ENCODE peak calls at places on chromosome 10, in four cellular contexts. K is stomach, D is BE2C, Y is GM12865. R is an unnamed sample.

GRCh38 chr10:98586096-98586495 is 139.4 kb upstream of the HPS1 start:
- DNase-seq in K (no peak), D (no peak), Y (no peak), R (no peak)

GRCh38 chr10:122706947-122707346 is 7.3 kb upstream of the C10orf120 start:
- DNase-seq in K (no peak), Y (no peak), D (no peak), R (no peak)

GRCh38 chr10:79055100-79055782 is 13.5 kb upstream of the ZMIZ1 start:
- DNase-seq in Y (no peak), D (no peak), K (peak), R (no peak)

GRCh38 chr10:23095966-23096813 is 811 bp downstream of the MSRB2 start:
- DNase-seq in K (peak), D (peak), Y (peak), R (peak)

GRCh38 chr10:106189254-106189653 is 975.3 kb downstream of the SORCS1 start:
- DNase-seq in D (peak), Y (peak), K (peak), R (peak)

GRCh38 chr10:51046668-51047067 is 27.6 kb upstream of the PRKG1 start:
- DNase-seq in D (no peak), Y (no peak), K (no peak), R (no peak)

GRCh38 chr10:96259150-96259549 is 12.2 kb downstream of the BLNK start:
- DNase-seq in D (no peak), Y (no peak), K (no peak), R (no peak)

GRCh38 chr10:8064436-8064835 is 9.9 kb downstream of the GATA3 start:
- DNase-seq in Y (no peak), K (no peak), D (no peak), R (no peak)

GRCh38 chr10:50992356-50992866 is 81.9 kb upstream of the PRKG1 start:
- DNase-seq in K (no peak), Y (no peak), D (no peak), R (no peak)

GRCh38 chr10:132835848-132836233 is 49.9 kb upstream of the NKX6-2 start:
- DNase-seq in D (no peak), Y (no peak), K (no peak), R (no peak)

GRCh38 chr10:2992401-2993198 is 74.7 kb upstream of the PFKP start:
- DNase-seq in K (no peak), Y (no peak), D (no peak), R (no peak)

DNA sequence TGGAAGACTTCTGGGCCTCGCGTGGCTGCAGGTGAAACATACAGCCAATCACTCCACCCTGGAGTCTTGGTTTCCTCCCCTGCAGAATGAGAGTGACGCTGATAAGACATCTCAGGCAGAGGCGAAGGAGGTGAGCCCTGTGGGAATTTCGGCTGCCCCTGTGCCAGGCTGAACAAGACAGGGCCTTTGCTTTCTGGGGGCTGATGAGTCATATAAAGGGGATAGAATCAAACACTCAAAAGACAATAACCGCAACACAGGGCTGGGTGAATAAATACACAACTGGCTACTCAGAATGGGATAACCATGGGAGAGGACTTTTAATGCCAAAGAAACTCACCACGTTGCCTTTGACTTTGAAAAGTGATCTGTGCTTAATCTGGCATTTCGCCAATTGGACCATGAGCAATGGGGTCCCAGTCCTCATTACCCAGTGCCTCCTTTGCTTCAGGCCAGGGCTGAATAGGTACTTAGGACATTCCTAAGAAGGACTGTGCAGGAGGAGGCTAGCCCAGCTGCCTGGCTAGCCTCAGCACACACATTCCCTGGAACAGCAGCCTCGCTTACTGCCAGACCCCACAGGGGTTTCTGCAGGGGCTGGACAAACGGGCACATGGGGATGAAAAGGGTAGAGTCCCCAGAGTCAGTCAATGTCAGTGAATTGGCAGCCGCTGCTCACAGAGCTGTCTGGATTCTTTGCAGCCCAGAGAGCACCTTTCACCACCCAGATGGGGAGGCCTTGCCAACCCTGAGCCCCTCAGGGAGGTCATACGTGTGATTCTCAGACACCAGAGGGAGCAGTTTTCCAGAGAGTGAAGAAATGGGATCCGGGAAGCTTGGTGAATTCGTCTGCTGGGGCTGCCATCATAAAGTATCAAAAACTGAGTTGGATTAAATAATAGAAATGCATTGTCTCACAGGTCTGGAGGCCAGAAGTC is 143.5 kb downstream of the KCNMA1 start:
- DNase-seq in K (no peak), Y (peak), D (peak), R (no peak)
- TF ChIP-seq CTCF in K (no peak), Y (no peak), D (peak), R (no peak)

GRCh38 chr10:72095195-72095594 is 6.8 kb upstream of the SPOCK2 start:
- DNase-seq in D (no peak), K (no peak), Y (no peak), R (no peak)

GRCh38 chr10:72097448-72098300 is 9.3 kb upstream of the SPOCK2 start:
- DNase-seq in D (no peak), K (peak), Y (no peak), R (no peak)

GRCh38 chr10:72094574-72094973 is 6.2 kb upstream of the SPOCK2 start:
- DNase-seq in K (no peak), D (no peak), Y (no peak), R (no peak)

GRCh38 chr10:72098301-72099053 is 10.1 kb upstream of the SPOCK2 start:
- DNase-seq in D (no peak), Y (no peak), K (no peak), R (no peak)

GRCh38 chr10:72096115-72097000 is 8.0 kb upstream of the SPOCK2 start:
- DNase-seq in D (no peak), K (no peak), Y (no peak), R (no peak)
- TF ChIP-seq CTCF in D (no peak), K (no peak), Y (no peak), R (no peak)

GRCh38 chr10:32149257-32149955 is 93.2 kb upstream of the KIF5B start:
- DNase-seq in D (no peak), Y (peak), K (peak), R (peak)
- TF ChIP-seq CTCF in D (no peak), Y (no peak), K (no peak), R (no peak)

GRCh38 chr10:110498982-110499795 is 1.5 kb downstream of the DUSP5 start:
- DNase-seq in D (peak), K (peak), Y (peak), R (peak)
- TF ChIP-seq CTCF in D (peak), K (no peak), Y (peak), R (peak)

GRCh38 chr10:6170638-6171037 is 32.1 kb upstream of the PFKFB3 start:
- DNase-seq in K (no peak), Y (no peak), D (no peak), R (no peak)

GRCh38 chr10:6171891-6172354 is 30.8 kb upstream of the PFKFB3 start:
- DNase-seq in K (peak), Y (peak), D (no peak), R (no peak)

GRCh38 chr10:6175329-6176055 is 27.2 kb upstream of the PFKFB3 start:
- DNase-seq in K (no peak), Y (no peak), D (no peak), R (no peak)

GRCh38 chr10:6174201-6174874 is 28.4 kb upstream of the PFKFB3 start:
- DNase-seq in K (no peak), D (no peak), Y (no peak), R (no peak)

GRCh38 chr10:6173203-6173602 is 29.5 kb upstream of the PFKFB3 start:
- DNase-seq in Y (peak), D (no peak), K (no peak), R (no peak)
- TF ChIP-seq CTCF in Y (peak), D (no peak), K (no peak), R (peak)

DNA sequence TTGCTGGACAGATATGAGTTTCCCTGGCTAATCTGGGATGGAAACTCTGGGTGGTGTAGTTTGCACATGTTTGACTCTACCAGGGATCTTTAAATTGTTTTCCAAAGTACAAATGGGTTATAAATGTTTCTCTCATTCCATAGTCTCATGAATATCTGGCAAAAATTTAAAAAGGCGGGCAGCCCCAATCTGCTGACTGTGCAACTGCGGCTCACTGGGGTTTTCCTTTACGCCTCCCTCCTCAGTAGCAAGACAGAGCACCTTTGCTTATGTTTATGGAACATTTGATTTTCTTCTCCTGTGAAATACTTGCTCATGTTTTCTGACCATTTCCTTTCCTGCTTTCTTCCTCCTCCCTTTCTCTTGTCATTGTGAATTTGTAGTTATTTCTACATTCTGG is 105.0 kb downstream of the ADAM12 start:
- DNase-seq in K (no peak), Y (no peak), D (no peak), R (no peak)
- TF ChIP-seq CTCF in K (no peak), Y (no peak), D (no peak), R (no peak)

DNA sequence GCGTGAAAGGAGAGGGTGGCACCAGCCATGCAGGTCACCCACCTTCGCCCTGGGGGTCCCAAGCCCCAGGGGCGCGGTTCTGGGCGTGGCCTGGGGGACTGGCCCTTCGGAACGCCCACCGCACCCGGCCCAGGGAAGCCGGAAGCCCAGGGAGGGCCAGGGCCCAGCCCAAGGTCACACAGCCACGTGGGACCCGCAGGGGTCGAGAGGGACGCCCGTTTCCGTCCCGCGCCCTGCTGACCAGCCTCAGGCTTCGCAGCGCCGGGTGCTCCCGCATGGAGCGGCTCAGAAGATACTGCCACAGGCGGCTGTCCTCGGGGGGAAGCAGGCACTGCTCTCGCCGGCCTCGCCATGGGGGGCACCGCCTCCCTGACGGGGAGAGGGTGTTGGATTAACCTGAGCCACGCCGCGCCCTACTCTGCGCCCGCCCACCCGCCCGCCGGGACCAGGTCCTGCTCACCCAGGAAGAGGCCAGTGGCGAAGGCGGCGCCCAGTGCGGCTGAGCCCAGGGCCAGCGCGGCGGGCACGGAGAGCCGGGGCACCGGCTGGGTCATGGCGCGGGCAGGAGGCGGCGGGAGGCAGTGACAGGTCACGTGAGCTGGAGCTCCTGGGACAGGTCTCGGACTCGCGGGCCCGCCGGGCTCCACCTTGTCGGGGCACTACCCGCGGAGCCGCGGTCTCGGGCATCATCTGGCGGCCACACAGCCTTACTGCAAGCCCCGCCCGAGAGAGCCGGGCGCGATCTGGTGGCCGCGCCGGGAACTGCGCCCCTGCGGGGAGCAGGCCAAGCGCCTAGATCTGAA is at the start of gene COMTD1:
- DNase-seq in D (peak), K (peak), Y (peak), R (peak)
- TF ChIP-seq CTCF in D (peak), K (peak), Y (peak), R (peak)

R was measured in GM10248.